ENCODE peak calls at places on chromosome X, in nine cellular contexts. T is fibroblast of lung; O is NCI-H2171 treated with DMSO at 0.1 percent for 48 hours; A is NCI-H1694; P is stimulated activated CD4-positive, alpha-beta T cell treated with anti-CD3 and anti-CD28 coated beads, Interleukin-1b, Interleukin-23, amount 100 ng/mL, for 48 hours; C is ascending aorta; E is Calu3; V is HEK293T; G is posterior cingulate gyrus. F is an unnamed sample.

GRCh38 chrX:150352114-150352513 is 11.0 kb upstream of the MAMLD1 start:
- DNase-seq in T (peak), O (no peak), A (no peak), P (no peak), C (no peak), E (peak), V (no peak), G (no peak), F (no peak)

GRCh38 chrX:83511208-83511607 is 3.1 kb downstream of the POU3F4 start:
- DNase-seq in T (peak), O (no peak), A (no peak), P (no peak), C (no peak), E (no peak), V (no peak), G (peak), F (no peak)

GRCh38 chrX:107659768-107660167 is 31.5 kb downstream of the PRPS1 start:
- DNase-seq in T (peak), O (peak), A (peak), P (no peak), C (no peak), E (no peak), V (no peak), G (no peak), F (peak)

GRCh38 chrX:40154229-40154852 is 56.6 kb upstream of the BCOR start:
- DNase-seq in T (no peak), O (peak), A (peak), P (no peak), C (no peak), E (no peak), V (no peak), G (no peak), F (no peak)

GRCh38 chrX:81414630-81415029 is 212.7 kb downstream of the SH3BGRL start:
- DNase-seq in T (no peak), O (no peak), A (no peak), P (no peak), C (no peak), E (no peak), V (no peak), G (no peak), F (no peak)

GRCh38 chrX:72297953-72298730 is 7.6 kb downstream of the CITED1 start:
- DNase-seq in T (peak), O (no peak), A (no peak), P (peak), C (no peak), E (no peak), V (peak), G (no peak), F (no peak)

GRCh38 chrX:147899715-147900114 is 12.0 kb upstream of the FMR1 start:
- DNase-seq in T (no peak), O (no peak), A (no peak), P (no peak), C (no peak), E (no peak), V (no peak), G (no peak), F (no peak)

GRCh38 chrX:102745513-102746133 is 25.1 kb downstream of the GPRASP3 start:
- DNase-seq in T (no peak), O (no peak), A (no peak), P (no peak), C (no peak), E (no peak), V (no peak), G (peak), F (peak)

GRCh38 chrX:29295987-29296680 is 708.9 kb downstream of the IL1RAPL1 start:
- DNase-seq in T (peak), O (no peak), A (no peak), P (no peak), C (no peak), E (no peak), V (no peak), G (no peak), F (no peak)

F was measured in naive thymus-derived CD4-positive, alpha-beta T cell.